ENCODE peak calls at places on chromosome 10, in eight cellular contexts. E is adrenal gland, Z is heart left ventricle, G is right lobe of liver, O is sigmoid colon, P is A549, Y is HCT116, I is tibial nerve. C is an unnamed sample.

GRCh38 chr10:114911052-114911697 is 26.8 kb upstream of the TRUB1 start:
- DNase-seq in Y (no peak), Z (no peak), P (no peak), I (no peak), G (no peak), E (no peak), O (no peak), C (no peak)

GRCh38 chr10:81873932-81874816 is 820 bp upstream of the NRG3 start:
- DNase-seq in Z (peak; percentile 40), Y (no peak), P (no peak), G (peak; percentile 62), E (peak; percentile 34), O (peak; percentile 68), I (no peak), C (no peak)

GRCh38 chr10:119443970-119444660 is 98.4 kb downstream of the RGS10 start:
- DNase-seq in E (no peak), Z (no peak), I (no peak), O (no peak), Y (no peak), G (no peak), P (no peak), C (no peak)

GRCh38 chr10:21495002-21495685 is 30.3 kb downstream of the SKIDA1 start:
- DNase-seq in Z (no peak), E (peak; percentile 19), Y (no peak), G (no peak), I (no peak), O (no peak), P (no peak), C (no peak)

GRCh38 chr10:111705026-111705425 is 478.5 kb downstream of the GPAM start:
- DNase-seq in E (no peak), Z (no peak), I (no peak), P (no peak), G (no peak), Y (no peak), O (no peak), C (no peak)

GRCh38 chr10:111600772-111601171 is 523.9 kb downstream of the ADRA2A start:
- DNase-seq in O (no peak), Z (no peak), I (no peak), Y (no peak), G (peak; percentile 66), P (no peak), E (peak; percentile 75), C (no peak)

GRCh38 chr10:49080071-49080470 is 35.3 kb downstream of the VSTM4 start:
- DNase-seq in P (no peak), G (no peak), I (peak; percentile 27), Y (no peak), E (peak; percentile 51), O (no peak), Z (peak; percentile 39), C (no peak)

GRCh38 chr10:8489232-8489631 is 434.7 kb downstream of the GATA3 start:
- DNase-seq in Z (no peak), Y (no peak), O (no peak), P (no peak), G (no peak), I (no peak), E (no peak), C (no peak)

GRCh38 chr10:116723428-116724281 is 18.7 kb downstream of the HSPA12A start:
- DNase-seq in I (no peak), G (no peak), E (no peak), Y (no peak), O (peak; percentile 53), P (no peak), Z (no peak), C (no peak)

GRCh38 chr10:112261281-112261822 is 21.8 kb upstream of the TECTB start:
- DNase-seq in G (peak; percentile 74), Y (no peak), O (no peak), Z (no peak), E (peak; percentile 51), P (no peak), I (peak; percentile 11), C (peak; percentile 28)

GRCh38 chr10:124686707-124687376 is 57.3 kb downstream of the FAM53B start:
- DNase-seq in P (no peak), Y (no peak), G (no peak), I (peak; percentile 59), O (peak; percentile 81), Z (peak; percentile 72), E (peak; percentile 69), C (no peak)

GRCh38 chr10:33657154-33657900 is 322.9 kb upstream of the NRP1 start:
- DNase-seq in P (no peak), Y (no peak), I (no peak), E (no peak), O (no peak), Z (peak; percentile 38), G (peak; percentile 56), C (no peak)

GRCh38 chr10:133096616-133097269 is 9.0 kb downstream of the ADGRA1 start:
- DNase-seq in Y (no peak), E (no peak), I (no peak), G (no peak), Z (no peak), O (no peak), P (no peak), C (no peak)

GRCh38 chr10:115802911-115803310 is 470.1 kb downstream of the GFRA1 start:
- DNase-seq in Y (no peak), I (no peak), O (no peak), P (no peak), Z (no peak), G (no peak), E (no peak), C (no peak)

GRCh38 chr10:77605466-77605865 is 32.1 kb downstream of the KCNMA1 start:
- DNase-seq in G (no peak), E (no peak), O (peak; percentile 61), Z (no peak), P (no peak), I (no peak), Y (no peak), C (no peak)
- TF ChIP-seq POLR2A in G (no peak), E (no peak), O (no peak), Z (no peak), P (no peak), I (no peak), Y (no peak), C (no peak)

GRCh38 chr10:101694056-101694673 is 805 bp downstream of the FBXW4 start:
- DNase-seq in G (peak; percentile 68), E (peak; percentile 54), O (peak; percentile 84), Y (no peak), Z (peak; percentile 47), P (peak; percentile 57), I (peak; percentile 39), C (peak; percentile 84)

GRCh38 chr10:101693701-101694055 is 1.3 kb downstream of the FBXW4 start:
- DNase-seq in G (no peak), E (peak; percentile 25), Z (no peak), P (peak; percentile 47), Y (no peak), I (peak; percentile 21), O (no peak), C (peak; percentile 83)

GRCh38 chr10:101696632-101697031 is 1.7 kb upstream of the FBXW4 start:
- DNase-seq in Z (no peak), I (no peak), O (no peak), Y (no peak), E (no peak), G (no peak), P (no peak), C (peak; percentile 7)

GRCh38 chr10:101695404-101695732 is 398 bp upstream of the FBXW4 start:
- DNase-seq in E (no peak), Y (no peak), O (no peak), Z (no peak), G (no peak), I (peak; percentile 5), P (no peak), C (peak; percentile 56)

GRCh38 chr10:101694674-101695403 is at the start of gene FBXW4:
- DNase-seq in G (peak; percentile 70), E (peak; percentile 37), Y (no peak), I (peak; percentile 16), P (peak; percentile 60), O (peak; percentile 71), Z (peak; percentile 61), C (peak; percentile 81)
- TF ChIP-seq POLR2A in G (peak; percentile 83), E (peak; percentile 83), Y (peak; percentile 89), I (peak; percentile 59), P (peak; percentile 77), O (no peak), Z (peak; percentile 23), C (peak; percentile 61)

GRCh38 chr10:28532223-28532508 is 752 bp upstream of the WAC start:
- DNase-seq in I (peak; percentile 27), E (peak; percentile 65), O (no peak), Z (no peak), Y (no peak), P (peak; percentile 21), G (peak; percentile 72), C (peak; percentile 83)
- TF ChIP-seq POLR2A in I (no peak), E (no peak), O (no peak), Z (no peak), Y (no peak), P (no peak), G (no peak), C (no peak)

GRCh38 chr10:69451209-69451783 is at the start of gene TSPAN15:
- DNase-seq in O (peak; percentile 95), Z (peak; percentile 93), I (peak; percentile 72), E (peak; percentile 84), G (peak; percentile 85), Y (peak; percentile 75), P (peak; percentile 78), C (peak; percentile 37)
- TF ChIP-seq POLR2A in O (peak; percentile 88), Z (peak; percentile 74), I (peak; percentile 80), E (no peak), G (peak; percentile 50), Y (no peak), P (peak; percentile 39), C (no peak)

DNA sequence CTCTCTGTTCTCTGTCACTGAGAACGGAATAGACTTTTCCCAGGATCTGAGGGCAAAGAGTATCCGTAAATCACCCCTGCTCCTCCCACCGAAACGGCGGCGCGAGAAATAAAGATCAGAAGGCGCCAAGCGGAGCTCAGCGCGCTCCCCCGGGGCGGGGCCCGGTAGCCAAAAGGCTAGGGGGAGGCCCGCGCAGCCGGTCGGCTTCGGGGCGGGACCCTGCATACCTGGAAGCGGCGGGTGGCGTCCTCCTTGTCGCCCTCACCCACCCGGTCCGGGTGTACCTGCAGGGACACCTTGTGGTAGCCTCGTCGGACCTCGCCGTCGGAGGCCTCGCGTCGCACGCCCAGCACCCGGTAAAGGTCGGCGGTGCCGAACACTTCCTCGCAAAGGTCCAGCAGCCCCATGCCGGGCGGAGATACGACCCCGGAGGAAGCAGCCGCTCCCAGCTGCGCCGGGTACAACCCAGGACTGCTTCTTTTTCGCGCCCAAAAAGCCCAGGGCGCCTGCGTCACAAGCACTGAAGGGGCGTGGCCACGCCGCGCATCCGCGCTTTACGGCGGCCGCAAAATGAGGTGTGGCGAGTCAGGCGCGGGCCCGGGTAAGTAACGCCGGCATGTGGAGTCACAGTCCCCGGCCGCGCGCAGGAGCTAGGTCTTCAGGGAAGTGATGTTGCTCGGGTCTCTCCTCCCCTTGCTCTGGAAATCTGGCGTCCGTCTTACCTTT is at the start of gene DNAJC9:
- DNase-seq in G (peak; percentile 97), P (peak; percentile 91), Y (peak; percentile 90), Z (peak; percentile 96), O (peak; percentile 97), E (peak; percentile 95), I (peak; percentile 99), C (peak; percentile 98)
- TF ChIP-seq POLR2A in G (peak; percentile 88), P (peak; percentile 85), Y (peak; percentile 97), Z (peak; percentile 80), O (peak; percentile 77), E (peak; percentile 76), I (peak; percentile 74), C (peak; percentile 99)

GRCh38 chr10:87095241-87095945 is 387 bp downstream of the SHLD2 start:
- DNase-seq in I (peak; percentile 56), P (peak; percentile 55), E (peak; percentile 90), Y (peak; percentile 35), G (peak; percentile 89), Z (peak; percentile 92), O (peak; percentile 90), C (peak; percentile 84)
- TF ChIP-seq POLR2A in I (peak; percentile 42), P (peak; percentile 71), E (peak; percentile 60), Y (peak; percentile 44), G (peak; percentile 59), Z (peak; percentile 32), O (no peak), C (peak; percentile 47)